ENCODE peak calls at places on chromosome 18, in eight cellular contexts. D is naive thymus-derived CD4-positive, alpha-beta T cell; F is right atrium auricular region; K is upper lobe of right lung; J is ovary; S is esophagus squamous epithelium; P is psoas muscle; W is stomach. B is an unnamed sample.

GRCh38 chr18:3119401-3120323 is 100.1 kb downstream of the MYOM1 start:
- DNase-seq in D (no peak), F (no peak), K (no peak), J (no peak), S (no peak), P (no peak), W (no peak), B (no peak)

GRCh38 chr18:3590096-3590655 is 140.2 kb downstream of the TGIF1 start:
- DNase-seq in D (no peak), F (no peak), K (no peak), J (no peak), S (no peak), P (no peak), W (no peak), B (no peak)

GRCh38 chr18:79617521-79618500 is 61.8 kb upstream of the CTDP1 start:
- DNase-seq in D (no peak), F (no peak), K (peak; percentile 61), J (no peak), S (no peak), P (no peak), W (no peak), B (no peak)

GRCh38 chr18:56804395-56804794 is 153.2 kb downstream of the WDR7 start:
- DNase-seq in D (no peak), F (no peak), K (no peak), J (no peak), S (no peak), P (no peak), W (no peak), B (no peak)

GRCh38 chr18:63342206-63342605 is 22.6 kb upstream of the BCL2 start:
- DNase-seq in D (no peak), F (no peak), K (no peak), J (peak; percentile 33), S (no peak), P (no peak), W (no peak), B (no peak)

GRCh38 chr18:74834424-74835309 is 237.0 kb downstream of the ZNF407 start:
- DNase-seq in D (no peak), F (no peak), K (no peak), J (no peak), S (no peak), P (no peak), W (no peak), B (no peak)

GRCh38 chr18:76524900-76525698 is 30.1 kb upstream of the ZNF516 start:
- DNase-seq in D (no peak), F (no peak), K (no peak), J (peak; percentile 61), S (no peak), P (no peak), W (no peak), B (no peak)

GRCh38 chr18:52764271-52764670 is 424.3 kb downstream of the DCC start:
- DNase-seq in D (no peak), F (no peak), K (no peak), J (no peak), S (no peak), P (no peak), W (no peak), B (no peak)

GRCh38 chr18:29892960-29893558 is 1149.5 kb downstream of the DSC3 start:
- DNase-seq in D (no peak), F (no peak), K (no peak), J (no peak), S (no peak), P (no peak), W (no peak), B (no peak)

GRCh38 chr18:39788395-39788794 is 2166.6 kb upstream of the PIK3C3 start:
- DNase-seq in D (no peak), F (no peak), K (no peak), J (no peak), S (no peak), P (no peak), W (no peak), B (no peak)

GRCh38 chr18:79361766-79362522 is 33.8 kb upstream of the NFATC1 start:
- DNase-seq in D (no peak), F (no peak), K (no peak), J (no peak), S (no peak), P (no peak), W (no peak), B (no peak)

GRCh38 chr18:8142131-8142711 is 467.0 kb upstream of the RAB12 start:
- DNase-seq in D (no peak), F (no peak), K (no peak), J (no peak), S (no peak), P (no peak), W (no peak), B (no peak)

GRCh38 chr18:12397254-12397653 is 10.5 kb upstream of the PRELID3A start:
- DNase-seq in D (no peak), F (no peak), K (peak; percentile 46), J (no peak), S (no peak), P (no peak), W (no peak), B (no peak)

GRCh38 chr18:37246779-37247340 is 318.7 kb downstream of the CELF4 start:
- DNase-seq in D (no peak), F (no peak), K (no peak), J (no peak), S (no peak), P (no peak), W (no peak), B (no peak)

GRCh38 chr18:12585218-12585617 is 72.7 kb downstream of the SPIRE1 start:
- DNase-seq in D (no peak), F (no peak), K (no peak), J (no peak), S (no peak), P (no peak), W (no peak), B (no peak)

GRCh38 chr18:48003426-48004349 is 73.2 kb upstream of the SMAD2 start:
- DNase-seq in D (no peak), F (peak; percentile 65), K (no peak), J (no peak), S (no peak), P (peak; percentile 41), W (peak; percentile 52), B (no peak)

GRCh38 chr18:7234061-7234460 is 3.2 kb downstream of the LRRC30 start:
- DNase-seq in D (no peak), F (no peak), K (peak; percentile 63), J (no peak), S (no peak), P (peak; percentile 57), W (no peak), B (no peak)

GRCh38 chr18:42929857-42930256 is 185.6 kb downstream of the RIT2 start:
- DNase-seq in D (no peak), F (no peak), K (no peak), J (no peak), S (no peak), P (no peak), W (no peak), B (no peak)

GRCh38 chr18:58856881-58857280 is 7.8 kb upstream of the ZNF532 start:
- DNase-seq in D (no peak), F (no peak), K (no peak), J (no peak), S (no peak), P (no peak), W (no peak), B (no peak)

GRCh38 chr18:58859935-58860334 is 4.7 kb upstream of the ZNF532 start:
- DNase-seq in D (no peak), F (no peak), K (no peak), J (no peak), S (no peak), P (no peak), W (no peak), B (no peak)

GRCh38 chr18:58860747-58861224 is 3.9 kb upstream of the ZNF532 start:
- DNase-seq in D (no peak), F (no peak), K (no peak), J (no peak), S (no peak), P (no peak), W (no peak), B (no peak)

GRCh38 chr18:58861353-58861752 is 3.3 kb upstream of the ZNF532 start:
- DNase-seq in D (no peak), F (no peak), K (no peak), J (no peak), S (no peak), P (no peak), W (no peak), B (no peak)

GRCh38 chr18:58858591-58859468 is 5.8 kb upstream of the ZNF532 start:
- DNase-seq in D (no peak), F (peak; percentile 67), K (no peak), J (no peak), S (no peak), P (peak; percentile 49), W (no peak), B (no peak)
- H3K27me3 ChIP-seq in D (peaks cover 4% of the 10 kb centered on the region), F (no peaks in the 10 kb centered on the region), K (no peaks in the 10 kb centered on the region), J (no peaks in the 10 kb centered on the region), S (no peaks in the 10 kb centered on the region), P (no peaks in the 10 kb centered on the region), W (peaks cover 4% of the 10 kb centered on the region), B (peaks cover 18% of the 10 kb centered on the region)

DNA sequence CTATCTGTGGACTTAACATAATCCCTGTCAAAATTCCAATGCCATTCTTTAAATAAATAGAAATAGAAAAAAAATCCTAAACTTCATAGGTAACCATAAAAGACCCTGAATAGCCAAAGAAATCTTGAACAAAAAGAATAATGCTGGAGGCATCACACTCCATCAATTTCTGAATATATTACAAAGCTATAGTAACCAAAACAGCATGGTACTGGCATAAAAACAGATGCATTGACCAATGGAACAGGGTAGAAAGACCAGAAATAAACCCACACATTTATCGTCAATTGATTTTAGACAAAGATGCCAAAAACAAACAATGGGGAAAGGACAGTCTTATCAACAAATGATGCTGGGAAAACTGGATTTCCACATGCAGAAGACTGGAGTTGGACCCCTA is 205.7 kb downstream of the VAPA start:
- DNase-seq in D (no peak), F (no peak), K (no peak), J (no peak), S (no peak), P (no peak), W (no peak), B (no peak)
- H3K4me3 ChIP-seq in D (no peak overlapping the region), F (no peak overlapping the region), K (no peak overlapping the region), J (no peak overlapping the region), S (no peak overlapping the region), P (no peak overlapping the region), W (no peak overlapping the region), B (no peak overlapping the region)

GRCh38 chr18:61736168-61736567 is 156.6 kb downstream of the RNF152 start:
- DNase-seq in D (no peak), F (no peak), K (no peak), J (no peak), S (no peak), P (no peak), W (no peak), B (no peak)
- H3K27ac ChIP-seq in D (no peak overlapping the region), F (peak overlapping the region; percentile 11), K (no peak overlapping the region), J (no peak overlapping the region), S (peak overlapping the region; percentile 51), P (no peak overlapping the region), W (peak overlapping the region; percentile 69), B (no peak overlapping the region)

DNA sequence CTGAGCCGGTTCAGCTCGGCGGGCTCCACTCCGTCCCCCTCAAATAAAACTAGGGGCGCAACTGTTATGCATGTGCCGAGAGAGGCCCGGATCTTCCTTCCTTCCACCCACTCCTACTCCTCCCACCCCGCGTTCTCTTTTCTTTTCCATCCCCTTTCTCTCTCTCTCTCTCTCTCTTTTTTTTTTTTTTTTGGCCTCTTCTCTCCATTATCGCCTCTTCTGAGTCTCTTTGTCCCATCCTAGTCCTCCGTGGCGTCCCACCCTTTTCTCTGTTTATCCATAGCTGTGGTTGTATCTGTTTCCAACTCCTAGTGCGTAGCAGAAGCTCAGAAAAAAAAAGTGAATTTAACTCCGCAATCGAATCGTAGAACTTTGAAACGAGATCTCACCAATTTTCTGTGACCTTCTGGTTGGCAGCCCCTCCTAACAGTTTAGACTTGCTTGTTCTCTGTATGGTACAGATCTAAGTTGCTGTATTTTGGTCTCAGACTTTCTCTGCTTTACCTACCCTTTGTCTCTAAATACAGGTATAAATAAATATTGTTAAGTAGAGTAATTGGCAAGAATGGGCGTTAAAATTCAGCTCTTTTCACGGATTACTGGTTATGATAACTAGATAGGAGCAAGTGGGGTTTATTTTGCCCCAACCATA is 3.6 kb downstream of the RAX start:
- DNase-seq in D (no peak), F (no peak), K (no peak), J (no peak), S (no peak), P (no peak), W (no peak), B (no peak)
- H3K27me3 ChIP-seq in D (peaks cover 7% of the 10 kb centered on the region), F (peaks cover 76% of the 10 kb centered on the region), K (peaks cover 97% of the 10 kb centered on the region), J (no peaks in the 10 kb centered on the region), S (peaks cover 78% of the 10 kb centered on the region), P (peaks cover 64% of the 10 kb centered on the region), W (peaks cover 100% of the 10 kb centered on the region), B (peaks cover 41% of the 10 kb centered on the region)

B was measured in CD4-positive, CD25-positive, alpha-beta regulatory T cell.